ENCODE peak calls at places on chromosomes 11 and 22, in seven cellular contexts. One of them, this sample, is unnamed.

GRCh38 chr22:35561796-35562526 is 21.3 kb downstream of the RASD2 start:
- DNase-seq in esophagus squamous epithelium: no peak
- DNase-seq in right lobe of liver: no peak
- DNase-seq in tibial nerve: no peak
- DNase-seq in adrenal gland: no peak
- DNase-seq in IMR-90: peak
- DNase-seq in breast epithelium: no peak
- DNase-seq in this sample: no peak

GRCh38 chr11:12448131-12448939 is 71.0 kb downstream of the PARVA start:
- DNase-seq in esophagus squamous epithelium: no peak
- DNase-seq in right lobe of liver: no peak
- DNase-seq in tibial nerve: no peak
- DNase-seq in adrenal gland: peak
- DNase-seq in IMR-90: no peak
- DNase-seq in breast epithelium: no peak
- DNase-seq in this sample: no peak

GRCh38 chr11:15622231-15622890 is 507.6 kb downstream of the INSC start:
- DNase-seq in esophagus squamous epithelium: no peak
- DNase-seq in right lobe of liver: no peak
- DNase-seq in tibial nerve: no peak
- DNase-seq in adrenal gland: no peak
- DNase-seq in IMR-90: no peak
- DNase-seq in breast epithelium: no peak
- DNase-seq in this sample: no peak

GRCh38 chr11:124753207-124753606 is 1.2 kb upstream of the VSIG2 start:
- DNase-seq in esophagus squamous epithelium: no peak
- DNase-seq in right lobe of liver: no peak
- DNase-seq in tibial nerve: no peak
- DNase-seq in adrenal gland: no peak
- DNase-seq in IMR-90: no peak
- DNase-seq in breast epithelium: no peak
- DNase-seq in this sample: no peak

GRCh38 chr22:35575116-35575748 is 34.6 kb downstream of the RASD2 start:
- DNase-seq in esophagus squamous epithelium: no peak
- DNase-seq in right lobe of liver: no peak
- DNase-seq in tibial nerve: no peak
- DNase-seq in adrenal gland: no peak
- DNase-seq in IMR-90: no peak
- DNase-seq in breast epithelium: no peak
- DNase-seq in this sample: no peak

GRCh38 chr11:469684-470667 is 19.9 kb downstream of the PTDSS2 start:
- DNase-seq in esophagus squamous epithelium: no peak
- DNase-seq in right lobe of liver: peak
- DNase-seq in tibial nerve: peak
- DNase-seq in adrenal gland: peak
- DNase-seq in IMR-90: peak
- DNase-seq in breast epithelium: peak
- DNase-seq in this sample: peak

GRCh38 chr22:42595434-42595833 is 19.2 kb downstream of the POLDIP3 start:
- DNase-seq in esophagus squamous epithelium: no peak
- DNase-seq in right lobe of liver: no peak
- DNase-seq in tibial nerve: no peak
- DNase-seq in adrenal gland: no peak
- DNase-seq in IMR-90: no peak
- DNase-seq in breast epithelium: no peak
- DNase-seq in this sample: no peak

GRCh38 chr11:16356057-16356750 is at the start of gene SOX6:
- DNase-seq in esophagus squamous epithelium: no peak
- DNase-seq in right lobe of liver: no peak
- DNase-seq in tibial nerve: no peak
- DNase-seq in adrenal gland: no peak
- DNase-seq in IMR-90: peak
- DNase-seq in breast epithelium: no peak
- DNase-seq in this sample: no peak

GRCh38 chr22:28711820-28712777 is 29.5 kb downstream of the CHEK2 start:
- DNase-seq in esophagus squamous epithelium: no peak
- DNase-seq in right lobe of liver: no peak
- DNase-seq in tibial nerve: no peak
- DNase-seq in adrenal gland: no peak
- DNase-seq in IMR-90: peak
- DNase-seq in breast epithelium: no peak
- DNase-seq in this sample: no peak

GRCh38 chr11:58921778-58922390 is 17.4 kb upstream of the GLYATL1 start:
- DNase-seq in esophagus squamous epithelium: no peak
- DNase-seq in right lobe of liver: no peak
- DNase-seq in tibial nerve: no peak
- DNase-seq in adrenal gland: no peak
- DNase-seq in IMR-90: no peak
- DNase-seq in breast epithelium: no peak
- DNase-seq in this sample: no peak

GRCh38 chr11:9302448-9302847 is 11.9 kb downstream of the TMEM41B start:
- DNase-seq in esophagus squamous epithelium: no peak
- DNase-seq in right lobe of liver: no peak
- DNase-seq in tibial nerve: no peak
- DNase-seq in adrenal gland: no peak
- DNase-seq in IMR-90: peak
- DNase-seq in breast epithelium: no peak
- DNase-seq in this sample: no peak

GRCh38 chr11:56624661-56625110 is 10.0 kb upstream of the OR5M1 start:
- DNase-seq in esophagus squamous epithelium: no peak
- DNase-seq in right lobe of liver: no peak
- DNase-seq in tibial nerve: no peak
- DNase-seq in adrenal gland: no peak
- DNase-seq in IMR-90: peak
- DNase-seq in breast epithelium: no peak
- DNase-seq in this sample: no peak

GRCh38 chr11:83845797-83846196 is 559.6 kb upstream of the CCDC90B start:
- DNase-seq in esophagus squamous epithelium: no peak
- DNase-seq in right lobe of liver: no peak
- DNase-seq in tibial nerve: no peak
- DNase-seq in adrenal gland: no peak
- DNase-seq in IMR-90: no peak
- DNase-seq in breast epithelium: no peak
- DNase-seq in this sample: no peak

GRCh38 chr11:47847537-47847891 is 636 bp downstream of the NUP160 start:
- DNase-seq in esophagus squamous epithelium: no peak
- DNase-seq in right lobe of liver: no peak
- DNase-seq in tibial nerve: no peak
- DNase-seq in adrenal gland: no peak
- DNase-seq in IMR-90: no peak
- DNase-seq in breast epithelium: no peak
- DNase-seq in this sample: no peak

GRCh38 chr11:105553015-105553414 is 56.9 kb upstream of the GRIA4 start:
- DNase-seq in esophagus squamous epithelium: no peak
- DNase-seq in right lobe of liver: no peak
- DNase-seq in tibial nerve: no peak
- DNase-seq in adrenal gland: no peak
- DNase-seq in IMR-90: peak
- DNase-seq in breast epithelium: no peak
- DNase-seq in this sample: no peak

GRCh38 chr11:119696378-119697157 is 32.4 kb downstream of the NECTIN1 start:
- DNase-seq in esophagus squamous epithelium: no peak
- DNase-seq in right lobe of liver: no peak
- DNase-seq in tibial nerve: no peak
- DNase-seq in adrenal gland: no peak
- DNase-seq in IMR-90: no peak
- DNase-seq in breast epithelium: no peak
- DNase-seq in this sample: no peak

GRCh38 chr22:36447634-36448033 is 33.8 kb downstream of the TXN2 start:
- DNase-seq in esophagus squamous epithelium: no peak
- DNase-seq in right lobe of liver: no peak
- DNase-seq in tibial nerve: no peak
- DNase-seq in adrenal gland: no peak
- DNase-seq in IMR-90: no peak
- DNase-seq in breast epithelium: no peak
- DNase-seq in this sample: no peak

GRCh38 chr11:123194308-123195181 is 503 bp downstream of the CLMP start:
- DNase-seq in esophagus squamous epithelium: no peak
- DNase-seq in right lobe of liver: no peak
- DNase-seq in tibial nerve: no peak
- DNase-seq in adrenal gland: peak
- DNase-seq in IMR-90: peak
- DNase-seq in breast epithelium: no peak
- DNase-seq in this sample: no peak

GRCh38 chr11:123193742-123194141 is 1.3 kb downstream of the CLMP start:
- DNase-seq in esophagus squamous epithelium: no peak
- DNase-seq in right lobe of liver: no peak
- DNase-seq in tibial nerve: no peak
- DNase-seq in adrenal gland: no peak
- DNase-seq in IMR-90: no peak
- DNase-seq in breast epithelium: no peak
- DNase-seq in this sample: no peak

GRCh38 chr11:123197711-123198110 is 2.7 kb upstream of the CLMP start:
- DNase-seq in esophagus squamous epithelium: no peak
- DNase-seq in right lobe of liver: no peak
- DNase-seq in tibial nerve: no peak
- DNase-seq in adrenal gland: no peak
- DNase-seq in IMR-90: peak
- DNase-seq in breast epithelium: no peak
- DNase-seq in this sample: no peak

GRCh38 chr11:123196060-123196714 is 1.1 kb upstream of the CLMP start:
- DNase-seq in esophagus squamous epithelium: no peak
- DNase-seq in right lobe of liver: no peak
- DNase-seq in tibial nerve: no peak
- DNase-seq in adrenal gland: no peak
- DNase-seq in IMR-90: no peak
- DNase-seq in breast epithelium: no peak
- DNase-seq in this sample: no peak

GRCh38 chr11:123195182-123196059 is at the start of gene CLMP:
- DNase-seq in esophagus squamous epithelium: no peak
- DNase-seq in right lobe of liver: no peak
- DNase-seq in tibial nerve: peak
- DNase-seq in adrenal gland: peak
- DNase-seq in IMR-90: peak
- DNase-seq in breast epithelium: peak
- DNase-seq in this sample: peak
- TF ChIP-seq POLR2A in esophagus squamous epithelium: no peak
- TF ChIP-seq POLR2A in right lobe of liver: no peak
- TF ChIP-seq POLR2A in tibial nerve: no peak
- TF ChIP-seq POLR2A in adrenal gland: no peak
- TF ChIP-seq POLR2A in IMR-90: peak
- TF ChIP-seq POLR2A in breast epithelium: no peak
- TF ChIP-seq POLR2A in this sample: no peak

DNA sequence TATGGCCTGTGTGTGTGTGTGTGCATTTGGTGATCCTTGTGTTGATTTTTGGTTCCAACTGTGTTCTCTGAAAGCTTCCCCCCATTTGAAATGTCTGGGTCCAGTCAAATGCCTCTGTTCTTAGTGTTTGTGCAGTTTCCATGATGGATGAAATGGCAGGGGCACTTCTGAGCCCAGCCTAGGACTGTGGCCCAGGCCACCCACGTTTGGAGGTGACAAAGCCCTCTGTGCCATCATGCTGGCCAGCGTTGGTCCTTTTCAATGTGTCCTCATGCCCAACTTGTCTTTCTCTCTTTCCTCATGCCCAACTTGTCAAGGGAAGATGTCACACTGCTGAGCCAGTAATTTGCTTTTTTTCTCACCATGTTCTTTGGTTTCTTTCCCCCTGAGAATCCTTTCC is 113.8 kb upstream of the NAV2 start:
- DNase-seq in esophagus squamous epithelium: no peak
- DNase-seq in right lobe of liver: no peak
- DNase-seq in tibial nerve: no peak
- DNase-seq in adrenal gland: no peak
- DNase-seq in IMR-90: no peak
- DNase-seq in breast epithelium: no peak
- DNase-seq in this sample: no peak
- H3K4me3 ChIP-seq in esophagus squamous epithelium: no peak
- H3K4me3 ChIP-seq in right lobe of liver: no peak
- H3K4me3 ChIP-seq in tibial nerve: no peak
- H3K4me3 ChIP-seq in adrenal gland: no peak
- H3K4me3 ChIP-seq in IMR-90: no peak
- H3K4me3 ChIP-seq in breast epithelium: no peak
- H3K4me3 ChIP-seq in this sample: no peak

DNA sequence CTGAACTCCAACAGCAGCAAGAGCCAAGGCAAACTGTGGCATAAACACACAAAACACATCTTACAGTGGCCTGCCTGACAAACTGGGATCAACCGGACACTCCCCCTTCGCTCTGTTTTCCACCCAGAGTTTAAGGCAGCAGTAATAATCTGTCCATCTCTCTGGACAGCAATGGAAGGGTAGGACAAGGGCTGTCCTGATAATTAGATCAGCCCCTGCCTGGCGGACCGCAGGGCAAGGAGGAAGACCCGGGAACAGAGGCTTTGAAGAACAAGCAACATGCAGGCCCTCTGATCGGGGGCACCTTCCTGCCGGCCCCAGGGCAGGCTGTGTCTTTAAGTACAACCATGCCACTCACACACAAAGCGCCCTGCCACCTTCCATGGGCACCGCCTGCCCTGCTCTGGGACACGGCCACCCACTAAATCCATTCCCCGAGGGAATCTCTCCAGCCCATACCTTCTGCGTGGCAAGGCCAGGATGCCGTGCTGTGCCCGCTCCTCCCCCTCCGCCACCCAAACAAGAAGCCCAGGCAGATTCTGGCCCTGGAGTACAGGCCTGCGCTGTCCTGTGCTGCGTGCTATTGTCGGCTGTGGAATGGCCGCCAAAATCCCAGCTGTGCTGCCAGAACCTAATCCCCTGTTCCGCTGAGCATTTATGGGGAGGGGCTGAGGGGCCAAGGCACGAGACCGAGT is 38.8 kb downstream of the NUMA1 start:
- DNase-seq in esophagus squamous epithelium: no peak
- DNase-seq in right lobe of liver: peak
- DNase-seq in tibial nerve: peak
- DNase-seq in adrenal gland: peak
- DNase-seq in IMR-90: peak
- DNase-seq in breast epithelium: peak
- DNase-seq in this sample: peak
- TF ChIP-seq POLR2A in esophagus squamous epithelium: peak
- TF ChIP-seq POLR2A in right lobe of liver: peak
- TF ChIP-seq POLR2A in tibial nerve: no peak
- TF ChIP-seq POLR2A in adrenal gland: peak
- TF ChIP-seq POLR2A in IMR-90: peak
- TF ChIP-seq POLR2A in breast epithelium: no peak
- TF ChIP-seq POLR2A in this sample: peak

GRCh38 chr11:46343520-46343919 is 3.7 kb upstream of the DGKZ start:
- DNase-seq in esophagus squamous epithelium: no peak
- DNase-seq in right lobe of liver: no peak
- DNase-seq in tibial nerve: no peak
- DNase-seq in adrenal gland: no peak
- DNase-seq in IMR-90: no peak
- DNase-seq in breast epithelium: no peak
- DNase-seq in this sample: no peak
- H3K4me3 ChIP-seq in esophagus squamous epithelium: no peak
- H3K4me3 ChIP-seq in right lobe of liver: no peak
- H3K4me3 ChIP-seq in tibial nerve: no peak
- H3K4me3 ChIP-seq in adrenal gland: no peak
- H3K4me3 ChIP-seq in IMR-90: no peak
- H3K4me3 ChIP-seq in breast epithelium: no peak
- H3K4me3 ChIP-seq in this sample: no peak

GRCh38 chr11:4654635-4655335 is 11.0 kb downstream of the OR51E1 start:
- DNase-seq in esophagus squamous epithelium: no peak
- DNase-seq in right lobe of liver: no peak
- DNase-seq in tibial nerve: no peak
- DNase-seq in adrenal gland: no peak
- DNase-seq in IMR-90: no peak
- DNase-seq in breast epithelium: no peak
- DNase-seq in this sample: no peak
- TF ChIP-seq POLR2A in esophagus squamous epithelium: no peak
- TF ChIP-seq POLR2A in right lobe of liver: no peak
- TF ChIP-seq POLR2A in tibial nerve: no peak
- TF ChIP-seq POLR2A in adrenal gland: no peak
- TF ChIP-seq POLR2A in IMR-90: no peak
- TF ChIP-seq POLR2A in breast epithelium: no peak
- TF ChIP-seq POLR2A in this sample: no peak

This sample was measured in body of pancreas.